ENCODE peak calls at places on chromosomes 3 and 15, in four cellular contexts. Y is mesendoderm, S is GM12864, V is T-helper 17 cell. I is an unnamed sample.

GRCh38 chr3:102163039-102163817 is 271.6 kb upstream of the ZPLD1 start:
- DNase-seq in Y (no peak), S (no peak), V (no peak), I (peak; percentile 66)

GRCh38 chr15:96341465-96342142 is 11.1 kb downstream of the NR2F2 start:
- DNase-seq in Y (no peak), V (no peak), S (no peak), I (no peak)

GRCh38 chr15:33201376-33202189 is 7.1 kb upstream of the FMN1 start:
- DNase-seq in V (no peak), S (peak; percentile 35), Y (peak; percentile 98), I (peak; percentile 56)

GRCh38 chr3:15014606-15015328 is 50.3 kb downstream of the MRPS25 start:
- DNase-seq in Y (no peak), S (no peak), V (no peak), I (no peak)

GRCh38 chr15:85500060-85500708 is 119.8 kb downstream of the AKAP13 start:
- DNase-seq in V (no peak), S (no peak), Y (no peak), I (no peak)

GRCh38 chr3:142296507-142296906 is 71.1 kb upstream of the GK5 start:
- DNase-seq in S (no peak), Y (no peak), V (no peak), I (no peak)

GRCh38 chr3:70916375-70917055 is 604.1 kb upstream of the MDFIC2 start:
- DNase-seq in Y (no peak), V (no peak), S (no peak), I (no peak)

GRCh38 chr15:21269121-21269520 is 171.2 kb downstream of the POTEB3 start:
- DNase-seq in Y (no peak), V (peak; percentile 8), S (no peak), I (no peak)

GRCh38 chr15:36172970-36173369 is 406.5 kb upstream of the CDIN1 start:
- DNase-seq in Y (no peak), V (no peak), S (no peak), I (no peak)

GRCh38 chr3:41369838-41370237 is 170.5 kb downstream of the CTNNB1 start:
- DNase-seq in V (no peak), S (no peak), Y (peak; percentile 36), I (no peak)

GRCh38 chr3:24220859-24221657 is 273.6 kb downstream of the THRB start:
- DNase-seq in S (no peak), Y (peak; percentile 90), V (no peak), I (peak; percentile 73)

GRCh38 chr3:129310111-129310601 is 31.5 kb downstream of the HMCES start:
- DNase-seq in V (no peak), Y (peak; percentile 57), S (no peak), I (no peak)

GRCh38 chr3:19396726-19397125 is 248.4 kb downstream of the KCNH8 start:
- DNase-seq in Y (no peak), V (no peak), S (no peak), I (no peak)

GRCh38 chr15:98142584-98142983 is 182.1 kb downstream of the ARRDC4 start:
- DNase-seq in Y (peak; percentile 72), V (no peak), S (no peak), I (no peak)

GRCh38 chr15:71461748-71462147 is 346.5 kb downstream of the THSD4 start:
- DNase-seq in Y (no peak), V (no peak), S (no peak), I (no peak)

GRCh38 chr3:129014148-129014547 is 13.0 kb downstream of the EFCC1 start:
- DNase-seq in S (no peak), Y (no peak), V (no peak), I (no peak)

GRCh38 chr3:34782876-34783275 is 856.4 kb upstream of the ARPP21 start:
- DNase-seq in V (no peak), S (no peak), Y (peak; percentile 14), I (no peak)

GRCh38 chr15:43854801-43855200 is 28.0 kb downstream of the WDR76 start:
- DNase-seq in V (no peak), S (no peak), Y (no peak), I (no peak)

GRCh38 chr15:59528965-59529402 is 82.6 kb upstream of the GCNT3 start:
- DNase-seq in V (peak; percentile 43), Y (peak; percentile 93), S (no peak), I (peak; percentile 69)

GRCh38 chr15:66720206-66721010 is 18.4 kb downstream of the SMAD6 start:
- DNase-seq in S (no peak), V (no peak), Y (no peak), I (no peak)

GRCh38 chr3:128590948-128591347 is 59.7 kb downstream of the RPN1 start:
- DNase-seq in Y (peak; percentile 81), V (no peak), S (no peak), I (peak; percentile 31)

GRCh38 chr15:60932051-60932915 is 296.8 kb downstream of the RORA start:
- DNase-seq in S (no peak), V (peak; percentile 34), Y (peak; percentile 66), I (no peak)

GRCh38 chr3:74426571-74426970 is 187.9 kb downstream of the CNTN3 start:
- DNase-seq in S (no peak), Y (no peak), V (no peak), I (no peak)

GRCh38 chr3:65391068-65391467 is 647.6 kb downstream of the MAGI1 start:
- DNase-seq in S (no peak), Y (no peak), V (no peak), I (no peak)

GRCh38 chr3:79016587-79017380 is 751.0 kb downstream of the ROBO1 start:
- DNase-seq in Y (no peak), S (no peak), V (no peak), I (no peak)

GRCh38 chr3:160883373-160883772 is 127.3 kb downstream of the PPM1L start:
- DNase-seq in V (no peak), S (no peak), Y (no peak), I (no peak)

GRCh38 chr3:22443834-22444233 is 692.8 kb upstream of the ZNF385D start:
- DNase-seq in S (no peak), V (no peak), Y (no peak), I (no peak)

GRCh38 chr3:120773932-120774331 is 31.4 kb downstream of the GTF2E1 start:
- DNase-seq in S (no peak), V (no peak), Y (no peak), I (no peak)